ENCODE peak calls at places on chromosomes 6 and 20, in five cellular contexts. One of them, this sample, is unnamed.

GRCh38 chr6:111087871-111088667 is 766 bp downstream of the SLC16A10 start:
- DNase-seq in GM23248: peak; percentile 6
- DNase-seq in stimulated activated CD8-positive, alpha-beta memory T cell treated with anti-CD3 and anti-CD28 coated beads, Interleukin-7, amount 100 ng/mL, for 1 hour: no peak
- DNase-seq in stimulated activated naive CD8-positive, alpha-beta T cell treated with anti-CD3 and anti-CD28 coated beads, Interleukin-15, Interleukin-2, amounts not matched to agents 100 U/mL and 50 U/mL, for 24 hours: peak; percentile 71
- DNase-seq in T-helper 1 cell: peak; percentile 57
- DNase-seq in this sample: peak; percentile 86

GRCh38 chr6:117469356-117469755 is 13.1 kb upstream of the DCBLD1 start:
- DNase-seq in GM23248: no peak
- DNase-seq in stimulated activated CD8-positive, alpha-beta memory T cell treated with anti-CD3 and anti-CD28 coated beads, Interleukin-7, amount 100 ng/mL, for 1 hour: no peak
- DNase-seq in stimulated activated naive CD8-positive, alpha-beta T cell treated with anti-CD3 and anti-CD28 coated beads, Interleukin-15, Interleukin-2, amounts not matched to agents 100 U/mL and 50 U/mL, for 24 hours: no peak
- DNase-seq in T-helper 1 cell: no peak
- DNase-seq in this sample: no peak

GRCh38 chr6:166663568-166663967 is 36.5 kb upstream of the RPS6KA2 start:
- DNase-seq in GM23248: no peak
- DNase-seq in stimulated activated CD8-positive, alpha-beta memory T cell treated with anti-CD3 and anti-CD28 coated beads, Interleukin-7, amount 100 ng/mL, for 1 hour: no peak
- DNase-seq in stimulated activated naive CD8-positive, alpha-beta T cell treated with anti-CD3 and anti-CD28 coated beads, Interleukin-15, Interleukin-2, amounts not matched to agents 100 U/mL and 50 U/mL, for 24 hours: no peak
- DNase-seq in T-helper 1 cell: no peak
- DNase-seq in this sample: no peak

GRCh38 chr6:17602888-17603287 is 2.8 kb downstream of the FAM8A1 start:
- DNase-seq in GM23248: no peak
- DNase-seq in stimulated activated CD8-positive, alpha-beta memory T cell treated with anti-CD3 and anti-CD28 coated beads, Interleukin-7, amount 100 ng/mL, for 1 hour: no peak
- DNase-seq in stimulated activated naive CD8-positive, alpha-beta T cell treated with anti-CD3 and anti-CD28 coated beads, Interleukin-15, Interleukin-2, amounts not matched to agents 100 U/mL and 50 U/mL, for 24 hours: no peak
- DNase-seq in T-helper 1 cell: no peak
- DNase-seq in this sample: no peak

GRCh38 chr20:2658414-2659354 is 5.3 kb downstream of the IDH3B start:
- DNase-seq in GM23248: no peak
- DNase-seq in stimulated activated CD8-positive, alpha-beta memory T cell treated with anti-CD3 and anti-CD28 coated beads, Interleukin-7, amount 100 ng/mL, for 1 hour: no peak
- DNase-seq in stimulated activated naive CD8-positive, alpha-beta T cell treated with anti-CD3 and anti-CD28 coated beads, Interleukin-15, Interleukin-2, amounts not matched to agents 100 U/mL and 50 U/mL, for 24 hours: peak; percentile 41
- DNase-seq in T-helper 1 cell: no peak
- DNase-seq in this sample: peak; percentile 50

GRCh38 chr6:5765141-5765760 is 241.5 kb downstream of the NRN1 start:
- DNase-seq in GM23248: peak; percentile 21
- DNase-seq in stimulated activated CD8-positive, alpha-beta memory T cell treated with anti-CD3 and anti-CD28 coated beads, Interleukin-7, amount 100 ng/mL, for 1 hour: no peak
- DNase-seq in stimulated activated naive CD8-positive, alpha-beta T cell treated with anti-CD3 and anti-CD28 coated beads, Interleukin-15, Interleukin-2, amounts not matched to agents 100 U/mL and 50 U/mL, for 24 hours: no peak
- DNase-seq in T-helper 1 cell: no peak
- DNase-seq in this sample: no peak

GRCh38 chr6:160995271-160995670 is 3.7 kb downstream of the MAP3K4 start:
- DNase-seq in GM23248: no peak
- DNase-seq in stimulated activated CD8-positive, alpha-beta memory T cell treated with anti-CD3 and anti-CD28 coated beads, Interleukin-7, amount 100 ng/mL, for 1 hour: no peak
- DNase-seq in stimulated activated naive CD8-positive, alpha-beta T cell treated with anti-CD3 and anti-CD28 coated beads, Interleukin-15, Interleukin-2, amounts not matched to agents 100 U/mL and 50 U/mL, for 24 hours: no peak
- DNase-seq in T-helper 1 cell: no peak
- DNase-seq in this sample: no peak

GRCh38 chr6:157885876-157886275 is 62.8 kb downstream of the SNX9 start:
- DNase-seq in GM23248: no peak
- DNase-seq in stimulated activated CD8-positive, alpha-beta memory T cell treated with anti-CD3 and anti-CD28 coated beads, Interleukin-7, amount 100 ng/mL, for 1 hour: no peak
- DNase-seq in stimulated activated naive CD8-positive, alpha-beta T cell treated with anti-CD3 and anti-CD28 coated beads, Interleukin-15, Interleukin-2, amounts not matched to agents 100 U/mL and 50 U/mL, for 24 hours: no peak
- DNase-seq in T-helper 1 cell: no peak
- DNase-seq in this sample: no peak

GRCh38 chr6:120468486-120468885 is 865.8 kb downstream of the TBC1D32 start:
- DNase-seq in GM23248: no peak
- DNase-seq in stimulated activated CD8-positive, alpha-beta memory T cell treated with anti-CD3 and anti-CD28 coated beads, Interleukin-7, amount 100 ng/mL, for 1 hour: no peak
- DNase-seq in stimulated activated naive CD8-positive, alpha-beta T cell treated with anti-CD3 and anti-CD28 coated beads, Interleukin-15, Interleukin-2, amounts not matched to agents 100 U/mL and 50 U/mL, for 24 hours: no peak
- DNase-seq in T-helper 1 cell: no peak
- DNase-seq in this sample: no peak

This sample was measured in HAP-1.